ENCODE peak calls at places on chromosomes 7 and 10, in eight cellular contexts. H, N, M, C, Z, G, L and W are unnamed samples.

GRCh38 chr10:102230264-102230860 is 4.3 kb downstream of the ELOVL3 start:
- DNase-seq in Z (peak; percentile 35), H (peak; percentile 84), N (peak; percentile 89), C (peak; percentile 40), L (peak; percentile 28), G (no peak), M (peak; percentile 91), W (peak; percentile 62)

GRCh38 chr7:1646957-1647891 is 22.9 kb upstream of the ELFN1 start:
- DNase-seq in Z (no peak), C (peak; percentile 54), L (no peak), N (peak; percentile 86), H (peak; percentile 73), G (no peak), M (no peak), W (peak; percentile 37)

GRCh38 chr10:96890580-96890979 is 58.5 kb downstream of the LCOR start:
- DNase-seq in G (no peak), Z (no peak), N (no peak), C (no peak), M (no peak), H (no peak), L (no peak), W (no peak)

GRCh38 chr7:116441534-116441933 is 58.0 kb upstream of the CAV2 start:
- DNase-seq in Z (no peak), G (no peak), C (no peak), H (peak; percentile 70), M (no peak), L (no peak), N (no peak), W (no peak)

GRCh38 chr7:50864694-50865093 is 82.0 kb upstream of the GRB10 start:
- DNase-seq in M (no peak), L (no peak), G (no peak), Z (no peak), H (no peak), C (no peak), N (no peak), W (no peak)

GRCh38 chr10:61895898-61896605 is 5.4 kb upstream of the ARID5B start:
- DNase-seq in G (no peak), C (no peak), H (no peak), Z (no peak), M (no peak), N (no peak), L (no peak), W (no peak)

GRCh38 chr7:157404845-157405481 is 68.2 kb downstream of the DNAJB6 start:
- DNase-seq in G (no peak), C (peak; percentile 66), N (peak; percentile 38), M (no peak), L (no peak), H (peak; percentile 98), Z (no peak), W (no peak)

GRCh38 chr10:19749185-19749729 is 67.0 kb upstream of the PLXDC2 start:
- DNase-seq in C (no peak), G (no peak), Z (no peak), H (peak; percentile 80), M (no peak), L (no peak), N (no peak), W (no peak)

GRCh38 chr10:63456437-63457210 is 9.2 kb downstream of the JMJD1C start:
- DNase-seq in N (no peak), M (no peak), L (no peak), G (no peak), Z (no peak), H (peak; percentile 85), C (no peak), W (no peak)

GRCh38 chr7:121069346-121070100 is 81.0 kb downstream of the CPED1 start:
- DNase-seq in G (no peak), N (no peak), L (no peak), C (peak; percentile 26), H (peak; percentile 50), Z (no peak), M (no peak), W (no peak)

GRCh38 chr10:125549656-125550055 is 133.3 kb downstream of the TEX36 start:
- DNase-seq in H (no peak), M (no peak), C (no peak), G (no peak), N (no peak), L (no peak), Z (no peak), W (no peak)

GRCh38 chr10:37563107-37563714 is 294.2 kb downstream of the ZNF248 start:
- DNase-seq in H (no peak), G (no peak), C (no peak), N (no peak), Z (no peak), M (no peak), L (no peak), W (no peak)

GRCh38 chr7:95584752-95585425 is 11.4 kb downstream of the PDK4 start:
- DNase-seq in H (no peak), M (no peak), C (no peak), N (no peak), Z (no peak), G (no peak), L (no peak), W (no peak)

GRCh38 chr10:43026039-43026973 is 50.6 kb upstream of the RET start:
- DNase-seq in G (no peak), N (no peak), H (no peak), L (no peak), M (no peak), Z (no peak), C (no peak), W (no peak)

GRCh38 chr10:121639416-121639815 is 41.2 kb upstream of the FGFR2 start:
- DNase-seq in N (no peak), G (no peak), Z (no peak), H (no peak), L (no peak), C (no peak), M (no peak), W (no peak)

GRCh38 chr10:86970152-86970886 is 2.0 kb downstream of the ADIRF start:
- DNase-seq in H (peak; percentile 77), L (peak; percentile 55), Z (peak; percentile 68), C (peak; percentile 92), N (peak; percentile 96), M (peak; percentile 62), G (no peak), W (peak; percentile 85)

GRCh38 chr10:12615296-12616220 is 266.2 kb downstream of the CAMK1D start:
- DNase-seq in C (no peak), L (no peak), H (no peak), N (no peak), Z (no peak), G (no peak), M (no peak), W (no peak)

GRCh38 chr7:72405871-72406270 is 6.3 kb downstream of the CALN1 start:
- DNase-seq in N (no peak), G (no peak), H (no peak), C (no peak), L (no peak), Z (no peak), M (no peak), W (no peak)

GRCh38 chr7:137977173-137977572 is 24.7 kb downstream of the CREB3L2 start:
- DNase-seq in M (no peak), L (no peak), H (peak; percentile 76), Z (no peak), C (no peak), G (no peak), N (no peak), W (no peak)

GRCh38 chr10:114458955-114459354 is 54.7 kb upstream of the AFAP1L2 start:
- DNase-seq in L (peak; percentile 38), C (no peak), M (peak; percentile 33), N (no peak), Z (peak; percentile 50), G (no peak), H (peak; percentile 24), W (peak; percentile 65)

GRCh38 chr10:21078410-21079329 is 181.6 kb upstream of the NEBL start:
- DNase-seq in L (peak; percentile 26), C (peak; percentile 60), M (peak; percentile 58), H (peak; percentile 78), N (no peak), Z (peak; percentile 67), G (no peak), W (peak; percentile 56)

GRCh38 chr10:54094321-54094720 is 706.7 kb downstream of the PCDH15 start:
- DNase-seq in Z (no peak), G (no peak), C (no peak), M (no peak), L (no peak), N (no peak), H (no peak), W (no peak)

DNA sequence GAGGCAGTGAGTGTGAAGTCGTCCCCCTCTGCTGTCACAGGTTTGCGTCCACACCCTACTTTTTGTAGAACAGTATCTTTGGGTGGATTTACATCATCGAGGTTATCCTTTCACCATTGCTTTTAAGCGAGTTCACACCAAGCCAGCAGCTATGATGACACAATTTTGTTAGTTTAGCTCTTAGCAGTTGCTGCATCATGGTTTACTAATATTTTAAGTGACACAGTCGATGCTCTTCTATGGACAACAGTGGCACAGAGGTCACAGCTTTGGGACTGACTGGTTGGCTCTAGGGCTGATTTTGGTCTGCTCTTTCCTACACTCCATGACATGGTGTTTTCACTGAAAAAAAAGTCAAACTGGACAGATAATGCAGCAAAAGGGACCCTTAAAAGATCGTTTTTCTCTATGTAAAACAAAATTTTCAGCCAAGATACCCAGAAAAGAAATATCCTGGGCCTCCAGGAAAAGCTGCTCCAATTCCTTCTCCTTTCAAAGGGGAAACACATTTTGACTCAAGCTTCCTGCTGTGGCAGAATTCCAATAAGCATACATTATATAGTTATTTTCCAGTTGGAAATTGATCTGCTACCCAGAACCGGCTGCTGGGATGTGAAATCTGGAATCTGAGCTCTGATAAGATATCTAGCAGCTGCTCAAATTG is 114.3 kb downstream of the SMURF1 start:
- DNase-seq in L (no peak), M (no peak), G (no peak), N (no peak), C (no peak), H (peak; percentile 8), Z (no peak), W (no peak)
- H3K36me3 ChIP-seq in L (peaks cover 9% of the 10 kb centered on the region), M (peaks cover 27% of the 10 kb centered on the region), G (peaks cover 29% of the 10 kb centered on the region), N (peaks cover 28% of the 10 kb centered on the region), C (no peaks in the 10 kb centered on the region), H (peaks cover 42% of the 10 kb centered on the region), Z (peaks cover 53% of the 10 kb centered on the region), W (peaks cover 71% of the 10 kb centered on the region)

GRCh38 chr10:74076961-74077360 is 73.7 kb downstream of the AP3M1 start:
- DNase-seq in L (no peak), N (no peak), Z (no peak), H (no peak), C (no peak), M (no peak), G (no peak), W (no peak)
- H3K36me3 ChIP-seq in L (peaks cover 11% of the 10 kb centered on the region), N (peaks cover 10% of the 10 kb centered on the region), Z (peaks cover 19% of the 10 kb centered on the region), H (peaks cover 48% of the 10 kb centered on the region), C (no peaks in the 10 kb centered on the region), M (peaks cover 28% of the 10 kb centered on the region), G (no peaks in the 10 kb centered on the region), W (peaks cover 39% of the 10 kb centered on the region)

DNA sequence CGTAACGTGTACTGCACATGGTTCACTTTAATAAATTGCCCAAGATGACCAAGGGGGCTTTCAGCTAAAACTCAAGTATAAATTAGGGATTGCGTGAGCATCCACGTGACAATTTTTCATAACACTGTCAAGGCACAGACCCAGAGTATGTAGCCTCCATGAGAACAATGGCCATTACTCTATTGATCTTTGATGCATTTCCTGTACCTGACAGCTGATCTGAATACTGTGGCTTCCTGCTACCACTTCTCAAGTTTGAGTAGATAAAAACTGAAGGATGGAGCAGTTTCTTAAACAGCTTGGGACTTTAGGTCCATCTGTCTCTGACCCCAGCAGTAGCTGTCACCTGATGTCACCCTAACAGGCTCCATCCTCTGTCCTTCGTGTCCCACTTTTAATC is 98.9 kb downstream of the ABCC2 start:
- DNase-seq in G (no peak), C (no peak), H (no peak), Z (no peak), N (no peak), M (no peak), L (no peak), W (no peak)
- H3K36me3 ChIP-seq in G (peaks cover 2% of the 10 kb centered on the region), C (no peaks in the 10 kb centered on the region), H (peaks cover 73% of the 10 kb centered on the region), Z (peaks cover 91% of the 10 kb centered on the region), N (peaks cover 36% of the 10 kb centered on the region), M (peaks cover 90% of the 10 kb centered on the region), L (peaks cover 51% of the 10 kb centered on the region), W (peaks cover 97% of the 10 kb centered on the region)

GRCh38 chr10:95031659-95032058 is 37.6 kb downstream of the CYP2C8 start:
- DNase-seq in G (no peak), N (no peak), H (no peak), L (no peak), C (no peak), Z (no peak), M (no peak), W (no peak)
- H3K36me3 ChIP-seq in G (no peaks in the 10 kb centered on the region), N (no peaks in the 10 kb centered on the region), H (no peaks in the 10 kb centered on the region), L (no peaks in the 10 kb centered on the region), C (no peaks in the 10 kb centered on the region), Z (no peaks in the 10 kb centered on the region), M (no peaks in the 10 kb centered on the region), W (no peaks in the 10 kb centered on the region)